ENCODE peak calls at places on chromosomes 4 and X, in nine cellular contexts. T is sigmoid colon, G is prostate gland, A is breast epithelium, S is H1, R is upper lobe of left lung, I is suprapubic skin, Q is endothelial cell of umbilical vein, Z is transverse colon. N is an unnamed sample.

GRCh38 chr4:14222630-14223029 is 595.1 kb upstream of the BOD1L1 start:
- DNase-seq in Q (no peak), Z (no peak), T (no peak), I (no peak), A (no peak), R (no peak), S (no peak), G (no peak), N (no peak)

GRCh38 chr4:26082565-26082964 is 168.5 kb downstream of the SMIM20 start:
- DNase-seq in Z (no peak), R (no peak), Q (no peak), G (no peak), S (no peak), A (no peak), T (no peak), I (no peak), N (no peak)

GRCh38 chrX:104284407-104285000 is 29.8 kb upstream of the ESX1 start:
- DNase-seq in Z (no peak), S (no peak), A (no peak), T (no peak), G (no peak), Q (no peak), I (no peak), R (no peak), N (no peak)

GRCh38 chrX:130145123-130145522 is 20.5 kb downstream of the AIFM1 start:
- DNase-seq in Q (no peak), Z (no peak), I (no peak), R (no peak), A (no peak), S (no peak), T (no peak), G (no peak), N (no peak)

GRCh38 chrX:119505945-119506344 is 37.7 kb downstream of the SLC25A5 start:
- DNase-seq in R (no peak), Q (no peak), A (no peak), G (no peak), S (no peak), I (no peak), T (peak), Z (peak), N (no peak)

GRCh38 chrX:119399772-119400101 is 601 bp downstream of the SLC25A43 start:
- DNase-seq in A (no peak), Q (peak), I (no peak), G (no peak), S (no peak), T (no peak), R (no peak), Z (no peak), N (no peak)

GRCh38 chr4:7421356-7422097 is 13.2 kb downstream of the PSAPL1 start:
- DNase-seq in G (no peak), A (no peak), Z (no peak), S (no peak), I (peak), R (peak), Q (no peak), T (peak), N (peak)

GRCh38 chrX:150934453-150934852 is 36.0 kb upstream of the CD99L2 start:
- DNase-seq in T (peak), Z (peak), G (peak), I (no peak), S (no peak), A (no peak), R (no peak), Q (no peak), N (no peak)

GRCh38 chr4:7651461-7651921 is 216.8 kb upstream of the PSAPL1 start:
- DNase-seq in I (no peak), Z (no peak), R (no peak), A (peak), T (peak), S (no peak), G (no peak), Q (no peak), N (no peak)

GRCh38 chr4:70632028-70632427 is 3.5 kb downstream of the ENAM start:
- DNase-seq in I (no peak), Q (peak), Z (no peak), T (no peak), A (no peak), S (no peak), G (no peak), R (no peak), N (no peak)

GRCh38 chr4:88017516-88018302 is 10.3 kb downstream of the PKD2 start:
- DNase-seq in G (no peak), T (peak), I (no peak), Q (peak), Z (no peak), A (no peak), S (no peak), R (no peak), N (no peak)

GRCh38 chr4:87975466-87975865 is at the start of gene SPP1:
- DNase-seq in I (no peak), T (no peak), Z (no peak), Q (no peak), A (no peak), S (peak), G (no peak), R (no peak), N (no peak)

GRCh38 chr4:7171191-7171900 is 21.0 kb upstream of the SORCS2 start:
- DNase-seq in G (no peak), T (peak), Z (no peak), S (no peak), A (no peak), I (no peak), R (no peak), Q (no peak), N (no peak)

GRCh38 chrX:68398286-68398685 is 35.0 kb downstream of the OPHN1 start:
- DNase-seq in T (no peak), S (no peak), I (no peak), R (no peak), Z (no peak), Q (no peak), A (no peak), G (no peak), N (no peak)

GRCh38 chrX:150254909-150255308 is 108.2 kb upstream of the MAMLD1 start:
- DNase-seq in A (no peak), Z (no peak), R (no peak), G (no peak), S (no peak), Q (no peak), I (no peak), T (no peak), N (no peak)

GRCh38 chr4:183142566-183143545 is 43.8 kb downstream of the WWC2 start:
- DNase-seq in S (no peak), A (peak), G (peak), T (peak), R (no peak), Q (peak), I (peak), Z (peak), N (peak)

GRCh38 chrX:97397371-97397770 is 513.7 kb downstream of the RPA4 start:
- DNase-seq in I (no peak), Z (no peak), T (no peak), Q (no peak), S (no peak), R (no peak), A (no peak), G (no peak), N (no peak)

GRCh38 chr4:3484057-3484973 is 21.2 kb downstream of the DOK7 start:
- DNase-seq in Z (peak), Q (no peak), G (peak), R (peak), T (no peak), I (no peak), A (peak), S (no peak), N (peak)

GRCh38 chr4:42265782-42266602 is 113.5 kb upstream of the BEND4 start:
- DNase-seq in Z (no peak), Q (no peak), R (peak), I (no peak), T (no peak), A (no peak), G (no peak), S (no peak), N (no peak)

GRCh38 chr4:71187399-71188196 is 151.2 kb upstream of the SLC4A4 start:
- DNase-seq in A (no peak), G (peak), I (no peak), Q (no peak), Z (peak), R (no peak), T (peak), S (no peak), N (peak)

DNA sequence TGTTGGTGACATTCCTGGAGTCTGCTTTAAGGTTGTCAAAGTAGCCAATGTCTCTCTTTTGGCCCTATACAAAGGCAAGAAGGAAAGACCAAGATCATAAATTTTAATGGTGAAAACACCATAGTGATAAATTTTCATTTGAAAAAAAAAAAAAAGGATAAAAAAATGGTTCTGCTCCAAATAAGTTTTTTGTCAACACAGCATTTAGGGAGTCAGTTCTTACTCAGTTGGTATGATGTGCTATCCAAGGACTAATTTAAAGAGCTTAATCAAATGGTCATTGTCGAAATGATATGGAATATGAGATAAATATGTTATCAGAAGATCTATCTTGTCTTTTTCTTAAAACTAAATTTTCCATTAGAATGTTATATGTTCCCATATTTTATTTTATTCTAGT is 83.9 kb downstream of the PCDH18 start:
- DNase-seq in A (no peak), T (no peak), G (no peak), I (no peak), Z (no peak), S (no peak), R (no peak), Q (no peak), N (no peak)
- TF ChIP-seq POLR2AphosphoS5 in A (no peak), T (no peak), G (no peak), I (no peak), Z (no peak), S (no peak), R (no peak), Q (no peak), N (no peak)

DNA sequence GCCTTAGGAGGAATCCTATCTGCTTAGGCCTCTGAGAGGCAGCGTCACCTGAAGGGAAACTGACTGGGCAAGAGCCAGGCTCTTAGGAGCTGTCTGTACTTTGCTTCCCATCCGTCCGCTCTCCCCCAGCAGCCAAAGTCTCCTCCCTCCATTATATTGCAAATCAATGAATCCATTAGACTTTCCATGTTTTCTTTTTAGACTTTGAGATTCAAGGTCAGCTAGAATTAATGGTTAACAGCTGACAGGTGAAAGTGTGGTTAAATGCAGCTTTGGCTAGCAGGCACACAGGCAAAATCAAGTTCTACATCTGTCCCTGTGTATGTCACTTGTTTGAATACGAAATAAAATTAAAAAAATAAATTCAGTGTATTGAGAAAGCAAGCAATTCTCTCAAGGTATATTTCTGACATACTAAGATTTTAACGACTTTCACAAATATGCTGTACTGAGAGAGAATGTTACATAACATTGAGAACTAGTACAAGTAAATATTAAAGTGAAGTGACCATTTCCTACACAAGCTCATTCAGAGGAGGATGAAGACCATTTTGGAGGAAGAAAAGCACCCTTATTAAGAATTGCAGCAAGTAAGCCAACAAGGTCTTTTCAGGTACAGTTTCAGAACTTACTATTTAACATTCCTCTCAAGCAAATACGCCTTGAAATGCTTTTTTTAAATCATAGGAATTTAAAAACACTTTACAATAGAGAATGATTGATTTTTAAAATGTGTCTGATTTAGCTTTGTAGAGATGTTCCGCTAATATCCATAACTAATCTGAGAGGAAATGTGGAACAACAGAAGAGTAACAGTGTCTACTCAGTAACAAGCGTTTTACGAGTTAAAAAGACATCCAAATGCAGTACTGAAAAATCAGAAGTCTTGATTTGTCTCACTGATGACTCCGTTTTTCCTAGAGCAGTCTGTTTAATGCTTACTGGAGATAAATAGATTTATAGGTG is at the start of gene F11:
- DNase-seq in Q (no peak), G (no peak), A (no peak), S (no peak), T (no peak), R (no peak), I (no peak), Z (no peak), N (no peak)
- TF ChIP-seq POLR2A in Q (no peak), G (no peak), A (no peak), S (no peak), T (no peak), R (no peak), I (no peak), Z (no peak), N (no peak)

GRCh38 chr4:82357640-82358039 is 16.2 kb downstream of the HNRNPD start:
- DNase-seq in A (no peak), S (no peak), Q (no peak), I (no peak), G (no peak), T (no peak), R (no peak), Z (no peak), N (no peak)
- TF ChIP-seq POLR2AphosphoS5 in A (no peak), S (no peak), Q (no peak), I (no peak), G (no peak), T (no peak), R (no peak), Z (no peak), N (no peak)

GRCh38 chrX:136198678-136199243 is 51.4 kb downstream of the FHL1 start:
- DNase-seq in R (no peak), A (no peak), Q (no peak), G (no peak), I (no peak), Z (no peak), S (no peak), T (no peak), N (no peak)

GRCh38 chrX:136194546-136194945 is 47.2 kb downstream of the FHL1 start:
- DNase-seq in I (no peak), S (no peak), G (no peak), T (no peak), Q (no peak), Z (no peak), R (no peak), A (no peak), N (no peak)

GRCh38 chrX:136195247-136195646 is 47.9 kb downstream of the FHL1 start:
- DNase-seq in A (no peak), S (no peak), I (no peak), G (no peak), Q (peak), Z (no peak), R (no peak), T (no peak), N (no peak)

GRCh38 chrX:136198010-136198409 is 50.7 kb downstream of the FHL1 start:
- DNase-seq in Q (no peak), S (no peak), Z (no peak), G (no peak), T (no peak), I (no peak), R (no peak), A (no peak), N (no peak)

DNA sequence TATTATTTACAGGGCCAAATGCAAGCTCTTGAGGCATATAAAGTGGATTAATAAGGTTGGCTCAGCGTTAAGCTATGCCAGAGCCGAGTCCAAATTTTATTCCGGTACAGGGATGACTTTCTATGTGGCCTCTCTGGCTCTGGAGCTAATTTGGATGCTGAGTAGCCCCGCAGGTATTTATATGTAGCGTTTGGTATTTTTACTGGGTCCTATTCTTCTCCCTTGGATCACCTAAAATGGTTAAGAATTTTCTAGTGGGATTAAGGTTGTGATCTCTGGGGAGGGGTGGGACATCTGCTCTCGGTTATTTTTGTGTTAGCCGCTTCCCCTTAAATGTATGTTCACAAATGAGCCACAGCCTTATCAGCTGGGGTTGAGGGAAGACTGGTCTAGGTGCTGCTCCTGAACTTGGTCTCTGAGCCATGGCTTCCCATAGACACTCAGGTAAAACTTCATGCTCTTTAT is 49.4 kb downstream of the FHL1 start:
- DNase-seq in Q (no peak), A (no peak), T (no peak), S (no peak), Z (no peak), G (no peak), I (no peak), R (no peak), N (no peak)
- TF ChIP-seq POLR2A in Q (no peak), A (no peak), T (peak), S (no peak), Z (peak), G (no peak), I (no peak), R (no peak), N (no peak)

N was measured in stomach.